ENCODE peak calls at places on chromosomes 16 and 17, in ten cellular contexts. I, M, A, R, P, D, U, Y, G and X are unnamed samples.

GRCh38 chr17:17119533-17119932 is 77.3 kb downstream of the MPRIP start:
- DNase-seq in P (peak; percentile 30), G (no peak), U (peak; percentile 70), R (peak; percentile 50), A (peak; percentile 51), D (peak; percentile 42), M (peak; percentile 66), I (peak; percentile 43), Y (peak; percentile 62), X (no peak)

GRCh38 chr16:15954814-15955151 is 5.4 kb downstream of the ABCC1 start:
- DNase-seq in I (no peak), D (no peak), U (no peak), P (peak; percentile 44), M (no peak), Y (peak; percentile 17), A (peak; percentile 32), R (peak; percentile 55), G (no peak), X (no peak)

GRCh38 chr16:11955713-11956123 is 9.3 kb upstream of the TNFRSF17 start:
- DNase-seq in P (peak; percentile 89), I (no peak), R (peak; percentile 96), D (no peak), M (no peak), G (no peak), A (no peak), Y (peak; percentile 79), U (no peak), X (no peak)

GRCh38 chr17:3770471-3770870 is 30.5 kb downstream of the ITGAE start:
- DNase-seq in A (peak; percentile 25), Y (no peak), R (no peak), G (no peak), P (no peak), M (peak; percentile 46), I (peak; percentile 54), D (peak; percentile 48), U (peak; percentile 53), X (no peak)

GRCh38 chr17:4583796-4584124 is 569 bp upstream of the SMTNL2 start:
- DNase-seq in M (no peak), R (no peak), I (no peak), D (no peak), Y (no peak), U (no peak), P (no peak), A (no peak), G (no peak), X (peak; percentile 59)

GRCh38 chr16:48385272-48385953 is at the start of gene SIAH1:
- DNase-seq in P (peak; percentile 68), Y (peak; percentile 76), U (peak; percentile 94), I (peak; percentile 89), G (peak; percentile 96), R (peak; percentile 77), D (peak; percentile 85), M (peak; percentile 88), A (peak; percentile 82), X (peak; percentile 95)

GRCh38 chr16:19264123-19264673 is 21.3 kb upstream of the CLEC19A start:
- DNase-seq in U (no peak), R (no peak), I (no peak), P (no peak), G (no peak), A (no peak), Y (no peak), M (no peak), D (no peak), X (no peak)

GRCh38 chr16:88357306-88358032 is 25.3 kb upstream of the ZNF469 start:
- DNase-seq in P (no peak), R (peak; percentile 76), D (no peak), G (no peak), I (no peak), Y (no peak), U (peak; percentile 6), A (no peak), M (no peak), X (no peak)

GRCh38 chr16:56787185-56787584 is 57.3 kb downstream of the NUP93 start:
- DNase-seq in D (no peak), U (no peak), A (no peak), M (no peak), R (no peak), I (no peak), Y (no peak), P (no peak), G (no peak), X (no peak)

GRCh38 chr17:80687819-80688218 is 143.2 kb downstream of the RPTOR start:
- DNase-seq in Y (no peak), D (no peak), A (no peak), U (no peak), M (no peak), G (no peak), I (no peak), P (no peak), R (no peak), X (no peak)

GRCh38 chr17:49217651-49218413 is 7.3 kb downstream of the ABI3 start:
- DNase-seq in D (peak; percentile 67), R (no peak), I (peak; percentile 73), Y (no peak), U (peak; percentile 72), P (no peak), M (peak; percentile 66), A (peak; percentile 77), G (no peak), X (no peak)

DNA sequence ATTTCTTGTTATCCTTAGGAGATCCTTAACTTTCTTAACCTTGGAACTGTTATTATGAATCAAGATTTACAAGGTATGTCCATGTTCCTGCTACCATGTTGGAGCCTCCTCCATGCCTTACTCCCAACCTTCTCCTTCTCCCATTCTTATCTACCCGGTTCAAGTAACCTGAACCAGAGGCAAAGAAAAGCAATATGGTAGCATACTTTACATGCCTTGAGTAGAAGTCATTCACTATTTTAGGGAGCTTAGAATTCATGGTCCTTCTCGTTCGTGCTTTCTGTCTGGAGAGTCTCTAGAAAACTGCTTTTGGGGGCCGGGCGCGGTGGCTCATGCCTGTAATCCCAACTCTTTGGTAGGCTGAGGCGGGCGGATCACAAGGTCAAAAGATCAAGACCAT is 37.7 kb downstream of the LDHD start:
- DNase-seq in I (no peak), P (no peak), M (no peak), G (no peak), U (no peak), D (no peak), A (no peak), R (no peak), Y (no peak), X (no peak)
- TF ChIP-seq CTCF in I (no peak), P (no peak), M (no peak), G (no peak), U (no peak), D (no peak), A (no peak), R (no peak), Y (no peak), X (no peak)

DNA sequence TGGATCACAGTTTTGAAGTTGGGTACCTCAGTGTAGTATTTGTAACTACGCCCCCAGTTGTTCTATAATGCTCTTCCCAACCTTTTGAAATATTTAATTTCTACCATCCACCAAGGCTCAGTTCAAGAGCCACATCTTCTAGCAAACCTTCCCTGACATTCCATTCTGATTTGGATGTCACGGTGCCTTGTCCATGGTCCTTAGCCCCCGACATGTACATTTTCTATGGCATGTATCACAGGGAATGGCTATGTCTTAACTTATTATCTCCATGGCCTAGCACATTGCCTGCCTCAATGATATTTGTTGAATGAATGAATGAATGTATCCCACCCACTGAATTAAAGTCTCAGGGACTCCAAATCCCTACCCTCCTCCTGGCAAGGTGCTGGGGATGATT is 6.4 kb upstream of the KRT28 start:
- DNase-seq in I (no peak), D (no peak), M (no peak), R (no peak), U (no peak), Y (no peak), G (no peak), A (no peak), P (no peak), X (no peak)
- TF ChIP-seq CTCF in I (no peak), D (no peak), M (no peak), R (no peak), U (no peak), Y (no peak), G (no peak), A (no peak), P (no peak), X (no peak)

GRCh38 chr16:46688657-46689491 is at the start of gene VPS35:
- DNase-seq in G (peak; percentile 100), U (peak; percentile 100), R (peak; percentile 98), M (peak; percentile 100), Y (peak; percentile 99), D (peak; percentile 99), I (peak; percentile 100), A (peak; percentile 100), P (peak; percentile 99), X (peak; percentile 100)

GRCh38 chr16:46688101-46688656 is 799 bp downstream of the VPS35 start:
- DNase-seq in G (no peak), P (peak; percentile 27), I (no peak), M (peak; percentile 51), U (no peak), A (peak; percentile 59), R (no peak), Y (peak; percentile 47), D (no peak), X (no peak)

GRCh38 chr16:46690281-46691178 is 1.1 kb downstream of the ORC6 start:
- DNase-seq in M (peak; percentile 38), Y (peak; percentile 39), G (no peak), R (peak; percentile 24), P (peak; percentile 43), D (no peak), U (peak; percentile 56), I (no peak), A (no peak), X (peak; percentile 14)

GRCh38 chr16:46691720-46692119 is 2.3 kb downstream of the ORC6 start:
- DNase-seq in M (no peak), I (no peak), P (peak; percentile 72), D (no peak), A (no peak), U (no peak), R (peak; percentile 42), G (no peak), Y (peak; percentile 9), X (no peak)

DNA sequence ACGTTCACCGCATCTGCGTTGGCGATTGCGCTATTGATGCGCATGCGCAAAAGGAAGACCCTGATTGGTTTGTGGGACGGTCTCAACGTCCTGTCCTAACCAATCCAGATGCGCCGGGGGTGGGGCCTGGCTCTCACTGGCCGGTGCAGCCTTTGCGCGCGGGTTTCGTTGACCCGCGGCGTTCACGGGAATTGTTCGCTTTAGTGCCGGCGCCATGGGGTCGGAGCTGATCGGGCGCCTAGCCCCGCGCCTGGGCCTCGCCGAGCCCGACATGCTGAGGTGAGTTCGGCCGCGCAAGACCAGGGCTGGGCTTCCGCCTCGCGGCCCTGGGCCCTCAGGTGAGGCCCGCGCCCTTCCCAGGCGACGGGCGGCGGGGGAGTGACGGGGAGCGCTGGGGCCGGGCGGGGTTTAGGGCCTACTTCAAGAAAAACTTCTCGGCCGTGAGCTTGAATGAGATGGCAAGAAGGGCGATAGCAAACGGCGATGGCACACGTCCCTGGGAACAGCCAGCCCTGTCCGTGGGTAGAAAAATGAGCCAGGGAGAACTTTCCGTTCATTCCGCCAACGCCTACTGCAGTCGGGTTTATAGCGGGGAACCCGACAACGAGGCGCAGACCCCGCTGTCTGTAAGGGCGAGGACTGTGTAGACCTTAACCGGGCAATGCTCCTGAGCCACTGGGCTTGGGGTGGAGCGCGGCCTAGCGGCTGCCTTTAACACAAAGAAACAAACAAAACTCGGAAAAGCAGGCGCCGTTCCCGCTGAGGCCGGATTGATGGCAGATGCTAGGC is at the start of gene ORC6:
- DNase-seq in Y (peak; percentile 98), U (peak; percentile 97), D (peak; percentile 96), P (peak; percentile 96), R (peak; percentile 95), M (peak; percentile 98), G (peak; percentile 98), A (peak; percentile 99), I (peak; percentile 96), X (peak; percentile 95)
- TF ChIP-seq CTCF in Y (peak; percentile 54), U (no peak), D (peak; percentile 45), P (peak; percentile 57), R (peak; percentile 56), M (peak; percentile 29), G (peak; percentile 15), A (no peak), I (peak; percentile 35), X (no peak)

GRCh38 chr17:33218657-33219298 is 74.3 kb downstream of the ASIC2 start:
- DNase-seq in U (no peak), P (peak; percentile 12), M (no peak), R (peak; percentile 6), D (no peak), G (no peak), Y (no peak), I (no peak), A (no peak), X (no peak)
- TF ChIP-seq CTCF in U (no peak), P (no peak), M (no peak), R (no peak), D (no peak), G (no peak), Y (no peak), I (no peak), A (no peak), X (no peak)